ENCODE peak calls at places on chromosomes 12 and 14, in six cellular contexts. One of them, this sample, is unnamed.
A peak's percentile ranks its signal among the peaks of the same experiment; 100 is the strongest.

GRCh38 chr14:105632010-105632409 is 105.6 kb downstream of the TMEM121 start:
- DNase-seq in mesenchymal stem cell: no peak
- DNase-seq in stimulated activated CD4-positive, alpha-beta T cell treated with anti-CD3 and anti-CD28 coated beads, Interleukin-2, amount 100 ng/mL, for 48 hours: no peak
- DNase-seq in NCI-H460: no peak
- DNase-seq in body of pancreas: no peak
- DNase-seq in naive thymus-derived CD8-positive, alpha-beta T cell: peak; percentile 57
- DNase-seq in this sample: no peak

GRCh38 chr12:122399592-122400373 is 22.7 kb downstream of the CLIP1 start:
- DNase-seq in mesenchymal stem cell: peak; percentile 91
- DNase-seq in stimulated activated CD4-positive, alpha-beta T cell treated with anti-CD3 and anti-CD28 coated beads, Interleukin-2, amount 100 ng/mL, for 48 hours: peak; percentile 38
- DNase-seq in NCI-H460: peak; percentile 94
- DNase-seq in body of pancreas: peak; percentile 92
- DNase-seq in naive thymus-derived CD8-positive, alpha-beta T cell: peak; percentile 75
- DNase-seq in this sample: peak; percentile 90

GRCh38 chr12:115750340-115750739 is 527.2 kb downstream of the MED13L start:
- DNase-seq in mesenchymal stem cell: no peak
- DNase-seq in stimulated activated CD4-positive, alpha-beta T cell treated with anti-CD3 and anti-CD28 coated beads, Interleukin-2, amount 100 ng/mL, for 48 hours: no peak
- DNase-seq in NCI-H460: no peak
- DNase-seq in body of pancreas: no peak
- DNase-seq in naive thymus-derived CD8-positive, alpha-beta T cell: no peak
- DNase-seq in this sample: no peak

GRCh38 chr12:108773798-108774788 is 42.8 kb upstream of the CORO1C start:
- DNase-seq in mesenchymal stem cell: peak; percentile 87
- DNase-seq in stimulated activated CD4-positive, alpha-beta T cell treated with anti-CD3 and anti-CD28 coated beads, Interleukin-2, amount 100 ng/mL, for 48 hours: no peak
- DNase-seq in NCI-H460: no peak
- DNase-seq in body of pancreas: peak; percentile 51
- DNase-seq in naive thymus-derived CD8-positive, alpha-beta T cell: no peak
- DNase-seq in this sample: peak; percentile 62

GRCh38 chr14:88002421-88002820 is 2.5 kb upstream of the GPR65 start:
- DNase-seq in mesenchymal stem cell: no peak
- DNase-seq in stimulated activated CD4-positive, alpha-beta T cell treated with anti-CD3 and anti-CD28 coated beads, Interleukin-2, amount 100 ng/mL, for 48 hours: no peak
- DNase-seq in NCI-H460: no peak
- DNase-seq in body of pancreas: no peak
- DNase-seq in naive thymus-derived CD8-positive, alpha-beta T cell: peak; percentile 67
- DNase-seq in this sample: no peak

GRCh38 chr12:111063296-111064026 is 143.1 kb upstream of the MYL2 start:
- DNase-seq in mesenchymal stem cell: no peak
- DNase-seq in stimulated activated CD4-positive, alpha-beta T cell treated with anti-CD3 and anti-CD28 coated beads, Interleukin-2, amount 100 ng/mL, for 48 hours: no peak
- DNase-seq in NCI-H460: no peak
- DNase-seq in body of pancreas: no peak
- DNase-seq in naive thymus-derived CD8-positive, alpha-beta T cell: no peak
- DNase-seq in this sample: no peak

GRCh38 chr14:22282429-22282828 is 306.6 kb downstream of the DAD1 start:
- DNase-seq in mesenchymal stem cell: no peak
- DNase-seq in stimulated activated CD4-positive, alpha-beta T cell treated with anti-CD3 and anti-CD28 coated beads, Interleukin-2, amount 100 ng/mL, for 48 hours: no peak
- DNase-seq in NCI-H460: no peak
- DNase-seq in body of pancreas: no peak
- DNase-seq in naive thymus-derived CD8-positive, alpha-beta T cell: no peak
- DNase-seq in this sample: no peak

GRCh38 chr14:63677891-63678379 is 36.3 kb upstream of the WDR89 start:
- DNase-seq in mesenchymal stem cell: peak; percentile 85
- DNase-seq in stimulated activated CD4-positive, alpha-beta T cell treated with anti-CD3 and anti-CD28 coated beads, Interleukin-2, amount 100 ng/mL, for 48 hours: no peak
- DNase-seq in NCI-H460: no peak
- DNase-seq in body of pancreas: no peak
- DNase-seq in naive thymus-derived CD8-positive, alpha-beta T cell: no peak
- DNase-seq in this sample: no peak

GRCh38 chr14:38618514-38618913 is 362.6 kb upstream of the CLEC14A start:
- DNase-seq in mesenchymal stem cell: no peak
- DNase-seq in stimulated activated CD4-positive, alpha-beta T cell treated with anti-CD3 and anti-CD28 coated beads, Interleukin-2, amount 100 ng/mL, for 48 hours: no peak
- DNase-seq in NCI-H460: no peak
- DNase-seq in body of pancreas: no peak
- DNase-seq in naive thymus-derived CD8-positive, alpha-beta T cell: no peak
- DNase-seq in this sample: no peak

GRCh38 chr14:76201162-76201561 is 49.4 kb downstream of the GPATCH2L start:
- DNase-seq in mesenchymal stem cell: peak; percentile 79
- DNase-seq in stimulated activated CD4-positive, alpha-beta T cell treated with anti-CD3 and anti-CD28 coated beads, Interleukin-2, amount 100 ng/mL, for 48 hours: no peak
- DNase-seq in NCI-H460: no peak
- DNase-seq in body of pancreas: no peak
- DNase-seq in naive thymus-derived CD8-positive, alpha-beta T cell: no peak
- DNase-seq in this sample: no peak

GRCh38 chr12:2119266-2119665 is 66.5 kb downstream of the CACNA1C start:
- DNase-seq in mesenchymal stem cell: no peak
- DNase-seq in stimulated activated CD4-positive, alpha-beta T cell treated with anti-CD3 and anti-CD28 coated beads, Interleukin-2, amount 100 ng/mL, for 48 hours: no peak
- DNase-seq in NCI-H460: no peak
- DNase-seq in body of pancreas: no peak
- DNase-seq in naive thymus-derived CD8-positive, alpha-beta T cell: no peak
- DNase-seq in this sample: no peak

GRCh38 chr14:70670992-70671651 is 29.4 kb downstream of the TTC9 start:
- DNase-seq in mesenchymal stem cell: no peak
- DNase-seq in stimulated activated CD4-positive, alpha-beta T cell treated with anti-CD3 and anti-CD28 coated beads, Interleukin-2, amount 100 ng/mL, for 48 hours: no peak
- DNase-seq in NCI-H460: no peak
- DNase-seq in body of pancreas: no peak
- DNase-seq in naive thymus-derived CD8-positive, alpha-beta T cell: no peak
- DNase-seq in this sample: no peak

GRCh38 chr12:66813137-66813867 is 134.4 kb upstream of the GRIP1 start:
- DNase-seq in mesenchymal stem cell: no peak
- DNase-seq in stimulated activated CD4-positive, alpha-beta T cell treated with anti-CD3 and anti-CD28 coated beads, Interleukin-2, amount 100 ng/mL, for 48 hours: no peak
- DNase-seq in NCI-H460: no peak
- DNase-seq in body of pancreas: peak; percentile 12
- DNase-seq in naive thymus-derived CD8-positive, alpha-beta T cell: peak; percentile 67
- DNase-seq in this sample: no peak

GRCh38 chr12:59452259-59452658 is 143.6 kb upstream of the SLC16A7 start:
- DNase-seq in mesenchymal stem cell: peak; percentile 67
- DNase-seq in stimulated activated CD4-positive, alpha-beta T cell treated with anti-CD3 and anti-CD28 coated beads, Interleukin-2, amount 100 ng/mL, for 48 hours: no peak
- DNase-seq in NCI-H460: no peak
- DNase-seq in body of pancreas: peak; percentile 14
- DNase-seq in naive thymus-derived CD8-positive, alpha-beta T cell: no peak
- DNase-seq in this sample: no peak

GRCh38 chr12:95143784-95144205 is 70.4 kb upstream of the NR2C1 start:
- DNase-seq in mesenchymal stem cell: peak; percentile 33
- DNase-seq in stimulated activated CD4-positive, alpha-beta T cell treated with anti-CD3 and anti-CD28 coated beads, Interleukin-2, amount 100 ng/mL, for 48 hours: no peak
- DNase-seq in NCI-H460: no peak
- DNase-seq in body of pancreas: no peak
- DNase-seq in naive thymus-derived CD8-positive, alpha-beta T cell: no peak
- DNase-seq in this sample: peak; percentile 68

GRCh38 chr12:102064476-102064875 is 2.7 kb upstream of the WASHC3 start:
- DNase-seq in mesenchymal stem cell: no peak
- DNase-seq in stimulated activated CD4-positive, alpha-beta T cell treated with anti-CD3 and anti-CD28 coated beads, Interleukin-2, amount 100 ng/mL, for 48 hours: no peak
- DNase-seq in NCI-H460: no peak
- DNase-seq in body of pancreas: no peak
- DNase-seq in naive thymus-derived CD8-positive, alpha-beta T cell: no peak
- DNase-seq in this sample: no peak

GRCh38 chr14:88765130-88765529 is 27.6 kb downstream of the EML5 start:
- DNase-seq in mesenchymal stem cell: no peak
- DNase-seq in stimulated activated CD4-positive, alpha-beta T cell treated with anti-CD3 and anti-CD28 coated beads, Interleukin-2, amount 100 ng/mL, for 48 hours: no peak
- DNase-seq in NCI-H460: no peak
- DNase-seq in body of pancreas: no peak
- DNase-seq in naive thymus-derived CD8-positive, alpha-beta T cell: no peak
- DNase-seq in this sample: no peak

This sample was measured in endodermal cell.